ENCODE peak calls at places on chromosomes 1 and 21, in eight cellular contexts. Y, C, G, A, U, B, I and J are unnamed samples.

GRCh38 chr1:181002582-181003172 is 20.0 kb downstream of the STX6 start:
- DNase-seq in Y (no peak), C (no peak), G (no peak), A (no peak), U (no peak), B (no peak), I (no peak), J (no peak)

GRCh38 chr1:203170625-203171330 is 4.8 kb downstream of the MYBPH start:
- DNase-seq in Y (peak; percentile 79), C (no peak), G (no peak), A (no peak), U (no peak), B (no peak), I (no peak), J (no peak)

GRCh38 chr1:37865348-37866119 is 6.1 kb upstream of the MTF1 start:
- DNase-seq in Y (peak; percentile 72), C (no peak), G (no peak), A (no peak), U (no peak), B (no peak), I (no peak), J (no peak)

GRCh38 chr1:236612349-236612748 is 8.0 kb upstream of the HEATR1 start:
- DNase-seq in Y (no peak), C (no peak), G (no peak), A (no peak), U (no peak), B (no peak), I (no peak), J (no peak)

GRCh38 chr21:34204481-34205439 is 131.4 kb downstream of the MRPS6 start:
- DNase-seq in Y (no peak), C (no peak), G (no peak), A (no peak), U (no peak), B (no peak), I (no peak), J (no peak)

GRCh38 chr1:227541796-227542152 is 21.6 kb upstream of the ZNF678 start:
- DNase-seq in Y (no peak), C (peak; percentile 16), G (no peak), A (no peak), U (no peak), B (no peak), I (no peak), J (no peak)

GRCh38 chr1:7594714-7595295 is 176.3 kb upstream of the VAMP3 start:
- DNase-seq in Y (no peak), C (no peak), G (no peak), A (peak; percentile 11), U (peak; percentile 10), B (no peak), I (no peak), J (no peak)

GRCh38 chr1:33970148-33970825 is 106.4 kb downstream of the HMGB4 start:
- DNase-seq in Y (no peak), C (no peak), G (no peak), A (no peak), U (no peak), B (no peak), I (no peak), J (no peak)

GRCh38 chr1:158043232-158043631 is 49.8 kb downstream of the KIRREL1 start:
- DNase-seq in Y (no peak), C (no peak), G (no peak), A (peak; percentile 73), U (no peak), B (no peak), I (no peak), J (no peak)

GRCh38 chr1:116988248-116988647 is 13.3 kb upstream of the CD101 start:
- DNase-seq in Y (peak; percentile 76), C (no peak), G (peak; percentile 38), A (peak; percentile 63), U (no peak), B (no peak), I (no peak), J (no peak)

GRCh38 chr21:46597896-46598343 is 7.0 kb downstream of the S100B start:
- DNase-seq in Y (no peak), C (no peak), G (no peak), A (peak; percentile 34), U (no peak), B (no peak), I (peak; percentile 28), J (no peak)

GRCh38 chr1:227913446-227913968 is 34.2 kb downstream of the WNT9A start:
- DNase-seq in Y (no peak), C (no peak), G (no peak), A (peak; percentile 23), U (no peak), B (no peak), I (no peak), J (no peak)

GRCh38 chr1:152191711-152192110 is 32.3 kb downstream of the HRNR start:
- DNase-seq in Y (no peak), C (no peak), G (no peak), A (no peak), U (no peak), B (no peak), I (no peak), J (no peak)

GRCh38 chr1:212466913-212467650 is 34.4 kb downstream of the NENF start:
- DNase-seq in Y (no peak), C (no peak), G (no peak), A (no peak), U (no peak), B (no peak), I (no peak), J (no peak)

GRCh38 chr1:2229921-2230700 is 2.0 kb downstream of the SKI start:
- DNase-seq in Y (peak; percentile 72), C (no peak), G (peak; percentile 50), A (peak; percentile 87), U (peak; percentile 65), B (no peak), I (no peak), J (peak; percentile 68)

GRCh38 chr21:41319273-41319672 is 2.7 kb downstream of the FAM3B start:
- DNase-seq in Y (no peak), C (peak; percentile 37), G (no peak), A (no peak), U (no peak), B (no peak), I (no peak), J (no peak)

GRCh38 chr1:77405186-77405585 is 123.4 kb downstream of the AK5 start:
- DNase-seq in Y (no peak), C (no peak), G (no peak), A (no peak), U (no peak), B (no peak), I (no peak), J (no peak)

GRCh38 chr1:153390938-153391710 is at the start of gene S100A8:
- DNase-seq in Y (no peak), C (peak; percentile 24), G (peak; percentile 81), A (peak; percentile 89), U (peak; percentile 61), B (no peak), I (peak; percentile 53), J (peak; percentile 86)

GRCh38 chr1:41347276-41347675 is 14.0 kb upstream of the FOXO6 start:
- DNase-seq in Y (no peak), C (no peak), G (no peak), A (no peak), U (no peak), B (no peak), I (no peak), J (no peak)

GRCh38 chr1:156705321-156705917 is at the start of gene CRABP2:
- DNase-seq in Y (peak; percentile 62), C (peak; percentile 20), G (no peak), A (peak; percentile 72), U (no peak), B (no peak), I (no peak), J (peak; percentile 57)

GRCh38 chr1:111205724-111206070 is 5.3 kb upstream of the DENND2D start:
- DNase-seq in Y (peak; percentile 29), C (no peak), G (no peak), A (no peak), U (no peak), B (no peak), I (no peak), J (no peak)

GRCh38 chr1:56466541-56466940 is 112.8 kb downstream of the PLPP3 start:
- DNase-seq in Y (no peak), C (no peak), G (no peak), A (no peak), U (no peak), B (no peak), I (no peak), J (no peak)
- H3K27ac ChIP-seq in Y (no peak overlapping the region), C (no peak overlapping the region), G (no peak overlapping the region), A (no peak overlapping the region), U (no peak overlapping the region), B (no peak overlapping the region), I (no peak overlapping the region), J (no peak overlapping the region)

GRCh38 chr1:44012941-44013609 is 18.2 kb downstream of the SLC6A9 start:
- DNase-seq in Y (no peak), C (no peak), G (no peak), A (peak; percentile 17), U (no peak), B (no peak), I (no peak), J (no peak)
- H3K4me3 ChIP-seq in Y (no peak overlapping the region), C (no peak overlapping the region), G (no peak overlapping the region), A (no peak overlapping the region), U (no peak overlapping the region), B (no peak overlapping the region), I (no peak overlapping the region), J (no peak overlapping the region)

DNA sequence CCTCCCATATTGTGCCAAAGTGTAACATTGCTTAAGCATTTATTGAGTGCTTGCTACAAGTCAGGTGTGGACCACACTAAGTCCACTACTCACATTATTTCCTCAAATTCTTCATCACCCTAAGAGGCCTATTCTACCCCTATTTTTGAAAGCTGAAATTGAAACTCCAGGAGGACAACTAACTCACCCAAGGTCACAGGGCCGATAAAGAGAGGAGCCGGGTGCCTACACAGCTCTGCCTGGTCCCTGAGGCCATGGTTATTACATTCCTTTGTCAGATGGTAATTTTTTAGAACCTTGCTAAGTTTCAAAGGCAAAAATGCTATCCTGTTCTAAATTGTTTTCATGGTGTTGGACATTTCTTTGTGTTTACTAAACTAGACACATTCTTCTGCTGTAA is 24.2 kb upstream of the KLHDC8A start:
- DNase-seq in Y (no peak), C (no peak), G (no peak), A (no peak), U (no peak), B (no peak), I (no peak), J (no peak)
- H3K27ac ChIP-seq in Y (no peak overlapping the region), C (no peak overlapping the region), G (no peak overlapping the region), A (no peak overlapping the region), U (no peak overlapping the region), B (no peak overlapping the region), I (no peak overlapping the region), J (no peak overlapping the region)

DNA sequence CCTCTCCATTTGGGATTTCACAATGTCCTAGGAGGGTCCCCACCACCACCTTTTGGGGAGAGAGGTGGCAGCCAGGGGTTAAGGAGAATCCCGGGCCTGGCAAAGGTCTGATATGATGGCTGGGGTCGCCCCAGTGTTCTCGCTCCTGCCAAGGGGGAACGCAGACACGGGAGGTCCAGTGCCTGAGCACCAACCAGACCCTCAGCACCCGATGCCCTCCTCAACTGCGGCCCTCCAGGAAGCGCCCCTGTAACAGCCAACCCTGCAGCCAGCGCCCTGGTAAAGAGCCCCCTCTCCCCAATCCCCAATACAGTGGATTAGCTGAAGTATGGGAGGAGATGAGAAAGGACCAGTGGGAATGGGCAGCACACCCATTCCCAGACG is 10.4 kb downstream of the ADAMTSL4 start:
- DNase-seq in Y (no peak), C (no peak), G (no peak), A (no peak), U (no peak), B (no peak), I (no peak), J (peak; percentile 57)
- H3K4me3 ChIP-seq in Y (no peak overlapping the region), C (peak overlapping the region; percentile 61), G (peak overlapping the region; percentile 64), A (no peak overlapping the region), U (peak overlapping the region; percentile 53), B (peak overlapping the region; percentile 63), I (no peak overlapping the region), J (peak overlapping the region; percentile 60)